ENCODE peak calls at places on chromosomes 4 and X, in ten cellular contexts. H is epithelial cell of esophagus; S is GM12865; F is colonic mucosa; I is heart right ventricle; L is GM06990; A is CD8-positive, alpha-beta T cell; M is type B pancreatic cell; J is astrocyte; Z is cardiac muscle cell. C is an unnamed sample.

GRCh38 chr4:94911141-94911540 is 153.4 kb downstream of the BMPR1B start:
- DNase-seq in L (no peak), Z (no peak), M (no peak), H (no peak), I (no peak), F (no peak), J (no peak), A (no peak), S (no peak), C (no peak)

GRCh38 chr4:81466841-81467671 is 4.7 kb downstream of the RASGEF1B start:
- DNase-seq in F (peak), Z (peak), A (peak), M (no peak), I (no peak), L (no peak), H (peak), J (peak), S (peak), C (no peak)

GRCh38 chrX:148928803-148929202 is 428.4 kb downstream of the AFF2 start:
- DNase-seq in F (no peak), H (peak), J (peak), M (no peak), I (no peak), Z (no peak), A (no peak), L (no peak), S (no peak), C (no peak)

GRCh38 chr4:19382993-19383392 is 868.7 kb upstream of the SLIT2 start:
- DNase-seq in J (peak), H (peak), L (no peak), F (no peak), A (no peak), I (no peak), M (no peak), Z (no peak), S (no peak), C (no peak)

GRCh38 chr4:879730-880079 is 52.4 kb downstream of the GAK start:
- DNase-seq in S (peak), J (no peak), Z (no peak), H (no peak), L (no peak), A (peak), I (no peak), F (no peak), M (no peak), C (no peak)

GRCh38 chr4:163279713-163280112 is 52.7 kb downstream of the NPY1R start:
- DNase-seq in S (no peak), I (no peak), J (no peak), H (no peak), Z (no peak), A (no peak), M (no peak), L (no peak), F (no peak), C (no peak)

GRCh38 chrX:82333575-82333974 is 1131.7 kb downstream of the SH3BGRL start:
- DNase-seq in M (no peak), Z (no peak), L (no peak), I (no peak), F (no peak), H (no peak), S (no peak), J (no peak), A (no peak), C (no peak)

GRCh38 chrX:134713618-134714107 is 55.4 kb upstream of the PLAC1 start:
- DNase-seq in L (no peak), A (no peak), H (no peak), M (no peak), F (no peak), Z (no peak), J (no peak), I (no peak), S (no peak), C (no peak)

GRCh38 chr4:108107729-108108382 is 60.9 kb downstream of the LEF1 start:
- DNase-seq in Z (no peak), I (no peak), J (no peak), M (no peak), S (no peak), L (no peak), A (no peak), F (no peak), H (no peak), C (no peak)

GRCh38 chr4:168751263-168752225 is 254.7 kb downstream of the PALLD start:
- DNase-seq in F (no peak), Z (no peak), A (no peak), J (peak), S (no peak), H (peak), I (no peak), L (no peak), M (no peak), C (no peak)

GRCh38 chr4:151165205-151166000 is 66.0 kb downstream of the RPS3A start:
- DNase-seq in A (no peak), F (no peak), I (no peak), Z (no peak), H (no peak), S (no peak), L (no peak), M (no peak), J (no peak), C (no peak)

GRCh38 chr4:123699823-123700822 is 303.5 kb downstream of the SPRY1 start:
- DNase-seq in H (peak), J (peak), I (no peak), M (no peak), A (no peak), L (no peak), S (no peak), F (no peak), Z (peak), C (no peak)

GRCh38 chrX:106791495-106791894 is 11.0 kb upstream of the TBC1D8B start:
- DNase-seq in Z (peak), H (peak), A (no peak), F (no peak), M (no peak), I (no peak), L (no peak), J (no peak), S (peak), C (no peak)
- TF ChIP-seq CTCF in Z (peak), H (peak), A (no peak), F (no peak), M (peak), I (peak), L (peak), J (no peak), S (no peak), C (no peak)

DNA sequence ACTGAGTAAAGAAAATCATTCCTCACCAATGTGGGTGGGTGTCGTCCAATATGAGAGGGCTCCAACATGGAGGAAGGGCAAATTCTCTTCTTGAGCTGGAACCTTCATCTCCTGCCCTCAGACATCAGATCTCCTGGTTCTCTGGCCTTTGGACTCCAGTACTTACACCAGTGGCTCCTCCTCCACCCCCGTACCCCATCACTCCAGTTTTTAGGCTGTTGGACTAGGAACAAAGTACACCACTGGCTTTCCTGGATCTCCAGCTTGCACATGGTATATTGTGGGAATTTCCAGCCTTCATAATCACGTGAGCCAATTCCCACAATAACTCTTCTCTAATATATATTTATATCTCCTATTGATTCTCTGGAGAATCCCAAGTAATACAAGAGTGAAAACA is 196.9 kb downstream of the PDHA2 start:
- DNase-seq in S (no peak), A (no peak), Z (no peak), L (no peak), H (no peak), J (no peak), M (no peak), I (no peak), F (no peak), C (no peak)
- TF ChIP-seq CTCF in S (no peak), A (no peak), Z (no peak), L (no peak), H (no peak), J (no peak), M (no peak), I (no peak), F (no peak), C (no peak)

GRCh38 chr4:138576684-138577083 is 334.5 kb upstream of the SLC7A11 start:
- DNase-seq in A (no peak), H (peak), F (no peak), M (no peak), S (peak), J (peak), L (no peak), I (no peak), Z (peak), C (no peak)
- TF ChIP-seq CTCF in A (no peak), H (peak), F (peak), M (peak), S (peak), J (peak), L (peak), I (no peak), Z (peak), C (no peak)

GRCh38 chrX:153687121-153688039 is at the start of gene SLC6A8:
- DNase-seq in L (no peak), J (peak), M (no peak), H (peak), A (peak), S (peak), F (peak), Z (peak), I (peak), C (peak)
- TF ChIP-seq CTCF in L (peak), J (no peak), M (peak), H (no peak), A (no peak), S (peak), F (peak), Z (no peak), I (peak), C (no peak)

DNA sequence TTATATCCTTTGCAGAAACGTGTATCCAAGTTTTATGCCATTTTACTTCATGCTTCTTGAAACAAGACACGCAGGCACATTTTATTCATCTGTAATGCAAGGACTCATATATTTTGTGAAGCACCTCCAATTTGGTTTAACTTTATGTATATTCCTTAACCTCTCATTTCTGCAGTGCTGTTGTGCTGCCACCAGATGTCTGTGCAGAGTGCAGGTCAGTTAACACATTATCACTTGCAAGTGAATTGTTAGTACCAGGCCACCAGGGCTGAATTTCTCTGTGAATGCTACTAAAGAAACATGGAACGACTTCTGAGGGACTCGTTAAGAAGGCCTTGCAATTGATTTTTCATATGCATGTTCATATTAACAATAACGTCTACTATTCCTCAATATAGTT is 770.4 kb downstream of the NLGN4X start:
- DNase-seq in I (no peak), M (no peak), L (no peak), J (no peak), Z (peak), F (no peak), S (peak), A (no peak), H (no peak), C (no peak)
- TF ChIP-seq CTCF in I (no peak), M (peak), L (no peak), J (peak), Z (no peak), F (no peak), S (peak), A (no peak), H (no peak), C (no peak)

GRCh38 chrX:136491832-136492231 is 4.1 kb downstream of the BRS3 start:
- DNase-seq in I (no peak), J (no peak), F (no peak), Z (no peak), A (no peak), S (no peak), M (no peak), L (no peak), H (no peak), C (no peak)

GRCh38 chrX:136487647-136488046 is at the start of gene BRS3:
- DNase-seq in S (no peak), A (no peak), M (no peak), F (no peak), Z (no peak), I (no peak), H (no peak), L (no peak), J (no peak), C (no peak)

DNA sequence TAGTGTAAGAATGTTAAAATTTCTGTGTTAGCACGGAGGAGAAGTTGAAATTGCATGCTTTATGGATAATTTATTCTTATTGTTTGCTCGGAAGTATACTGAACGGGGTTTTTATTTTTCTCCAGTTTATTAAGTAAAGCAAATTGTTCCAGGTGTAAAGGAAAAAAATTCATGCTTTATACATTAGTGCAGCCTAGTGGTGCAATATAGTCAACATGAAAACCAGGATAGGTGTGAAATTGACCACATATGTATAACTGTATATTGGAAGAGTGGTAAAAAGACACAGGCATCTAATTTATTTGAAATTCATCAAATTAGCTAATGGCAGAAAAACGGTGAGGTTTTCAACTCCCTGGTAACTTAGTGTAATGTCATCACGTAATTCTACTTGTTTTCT is 959 bp downstream of the BRS3 start:
- DNase-seq in L (no peak), M (no peak), F (no peak), S (no peak), H (peak), Z (no peak), A (no peak), I (no peak), J (no peak), C (no peak)
- TF ChIP-seq CTCF in L (no peak), M (no peak), F (no peak), S (no peak), H (peak), Z (no peak), A (no peak), I (no peak), J (no peak), C (no peak)

DNA sequence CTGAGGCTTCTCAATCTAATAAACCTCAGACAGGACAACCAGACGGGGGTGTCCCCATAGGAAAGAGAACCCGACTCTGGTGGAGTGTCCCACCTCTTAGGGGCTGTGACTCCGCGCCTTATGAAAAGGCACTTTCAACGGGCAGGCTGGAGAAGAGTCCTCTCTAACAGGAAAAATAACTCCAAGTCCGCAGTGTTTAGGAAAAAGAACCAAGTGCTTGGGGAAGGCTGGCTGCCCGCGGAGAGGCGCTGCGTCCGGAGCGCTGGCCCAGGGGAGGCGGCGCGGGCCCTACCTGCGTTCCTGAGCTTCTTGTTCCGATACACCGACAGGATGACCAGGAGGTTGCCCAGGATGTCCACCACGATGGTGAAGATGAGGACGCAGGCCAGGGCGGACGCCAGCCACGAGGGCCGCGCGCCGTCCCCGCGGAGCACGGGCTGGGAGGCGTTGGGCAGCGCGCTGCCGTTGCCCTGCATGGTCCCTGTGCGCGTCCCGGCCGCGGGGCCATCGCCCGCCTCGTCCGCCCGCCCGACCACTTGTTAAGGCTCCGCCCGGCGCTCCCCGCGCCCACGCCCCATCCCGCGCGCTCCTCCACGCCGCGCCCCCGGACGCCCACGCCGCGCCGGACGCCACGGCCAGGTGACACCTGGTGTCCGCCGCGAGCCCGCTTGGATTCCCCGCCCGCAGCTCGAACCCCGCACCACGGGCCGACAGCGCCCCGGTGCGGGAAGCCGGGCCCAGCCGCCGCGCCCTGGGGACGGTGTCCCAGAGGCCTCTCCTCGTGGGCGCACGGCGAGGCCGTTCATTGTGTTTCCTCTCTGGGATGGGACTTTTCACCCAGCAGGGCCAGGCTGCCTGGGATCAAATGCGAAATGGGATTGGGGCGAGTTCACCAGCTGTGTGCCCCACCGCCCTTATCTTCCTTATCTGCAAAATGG is at the start of gene MTNR1A:
- DNase-seq in F (peak), Z (peak), I (no peak), H (peak), J (peak), A (no peak), M (no peak), S (no peak), L (no peak), C (no peak)
- TF ChIP-seq CTCF in F (no peak), Z (no peak), I (no peak), H (no peak), J (no peak), A (no peak), M (peak), S (no peak), L (no peak), C (no peak)

DNA sequence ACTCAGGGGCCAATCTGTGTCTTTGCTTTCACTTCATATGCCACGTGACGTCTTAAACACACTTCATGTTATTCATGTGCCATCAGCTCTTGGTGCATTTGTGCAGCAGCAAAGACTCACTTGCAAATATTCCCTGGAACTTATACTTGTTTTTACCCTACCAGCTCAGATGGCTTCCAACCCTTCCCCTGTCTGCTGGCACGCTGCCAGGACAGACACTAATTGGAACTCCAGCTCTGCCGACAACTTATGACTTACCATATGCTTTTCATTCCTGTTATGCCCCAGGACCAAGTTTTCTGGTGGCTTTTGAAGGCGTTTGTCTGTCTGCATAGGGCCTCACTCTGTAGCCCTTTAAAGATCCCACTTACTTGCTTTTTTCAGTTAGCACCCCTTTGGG is 261.7 kb upstream of the GNPDA2 start:
- DNase-seq in F (no peak), H (no peak), L (no peak), A (no peak), M (no peak), I (no peak), Z (no peak), S (no peak), J (no peak), C (no peak)
- TF ChIP-seq CTCF in F (no peak), H (no peak), L (no peak), A (no peak), M (no peak), I (no peak), Z (no peak), S (no peak), J (no peak), C (no peak)